ENCODE peak calls at places on chromosomes 16 and 17, in four cellular contexts. F is left ventricle myocardium inferior, C is thoracic aorta, Q is BJ. P is an unnamed sample.

GRCh38 chr16:48317614-48318013 is 67.6 kb downstream of the SIAH1 start:
- DNase-seq in Q (no peak), C (no peak), F (no peak), P (peak; percentile 65)

GRCh38 chr17:4204676-4205075 is 59.1 kb downstream of the ANKFY1 start:
- DNase-seq in Q (peak; percentile 89), C (no peak), F (no peak), P (peak; percentile 92)

GRCh38 chr17:62705781-62706597 is 78.5 kb downstream of the MRC2 start:
- DNase-seq in F (no peak), C (no peak), Q (no peak), P (peak; percentile 36)

GRCh38 chr16:629289-630023 is 1.3 kb upstream of the WFIKKN1 start:
- DNase-seq in F (no peak), Q (no peak), C (no peak), P (no peak)

GRCh38 chr17:62827722-62828498 is 19.8 kb upstream of the MARCHF10 start:
- DNase-seq in F (no peak), Q (no peak), C (no peak), P (peak; percentile 74)

GRCh38 chr17:39671651-39672521 is 3.6 kb downstream of the PNMT start:
- DNase-seq in F (peak; percentile 69), C (no peak), Q (no peak), P (peak; percentile 37)

GRCh38 chr16:15967655-15968315 is 18.4 kb downstream of the ABCC1 start:
- DNase-seq in F (no peak), Q (no peak), C (no peak), P (no peak)

GRCh38 chr16:69003500-69003899 is 102.0 kb upstream of the HAS3 start:
- DNase-seq in F (no peak), Q (no peak), C (no peak), P (no peak)

GRCh38 chr17:75848523-75849303 is 4.5 kb upstream of the UNC13D start:
- DNase-seq in F (peak; percentile 65), Q (no peak), C (no peak), P (peak; percentile 85)

GRCh38 chr17:282000-282911 is 70.4 kb downstream of the RPH3AL start:
- DNase-seq in F (no peak), C (no peak), Q (no peak), P (no peak)

GRCh38 chr16:75927824-75928223 is 201.5 kb upstream of the CPHXL start:
- DNase-seq in C (no peak), F (no peak), Q (no peak), P (no peak)

GRCh38 chr16:75931970-75932369 is 205.7 kb upstream of the CPHXL start:
- DNase-seq in F (no peak), Q (no peak), C (no peak), P (no peak)

GRCh38 chr16:75929056-75929455 is 202.8 kb upstream of the CPHXL start:
- DNase-seq in C (no peak), Q (no peak), F (no peak), P (no peak)

GRCh38 chr16:75931043-75931442 is 204.8 kb upstream of the CPHXL start:
- DNase-seq in F (no peak), C (no peak), Q (no peak), P (peak; percentile 8)

DNA sequence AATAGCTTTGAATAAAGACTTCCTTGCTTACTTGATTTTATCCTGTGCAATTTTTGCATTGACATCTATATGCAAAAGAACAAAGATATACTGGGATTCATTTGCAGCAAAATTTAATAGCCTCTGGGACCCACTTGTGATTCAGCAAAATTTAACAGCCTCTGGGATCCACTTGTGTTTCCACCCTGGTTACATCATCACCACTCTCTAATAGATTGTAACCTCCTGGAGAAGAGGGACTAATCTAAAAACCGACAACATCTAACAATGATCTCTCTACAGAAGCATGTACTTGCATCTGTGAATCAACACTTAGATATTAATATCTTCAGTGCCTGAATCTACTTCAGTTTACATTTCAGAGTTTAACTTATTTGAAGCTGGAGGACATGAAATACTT is 202.0 kb upstream of the CPHXL start:
- DNase-seq in C (no peak), Q (no peak), F (no peak), P (no peak)
- TF ChIP-seq CTCF in C (no peak), Q (no peak), F (no peak), P (no peak)

GRCh38 chr17:48804936-48805411 is 12.1 kb downstream of the TTLL6 start:
- DNase-seq in C (no peak), Q (no peak), F (peak; percentile 38), P (peak; percentile 59)
- H3K4me3 ChIP-seq in C (no peak overlapping the region), Q (no peak overlapping the region), F (no peak overlapping the region), P (no peak overlapping the region)

GRCh38 chr17:59783221-59784016 is 76.0 kb downstream of the VMP1 start:
- DNase-seq in Q (peak; percentile 57), F (no peak), C (no peak), P (peak; percentile 67)
- TF ChIP-seq CTCF in Q (no peak), F (no peak), C (no peak), P (no peak)

DNA sequence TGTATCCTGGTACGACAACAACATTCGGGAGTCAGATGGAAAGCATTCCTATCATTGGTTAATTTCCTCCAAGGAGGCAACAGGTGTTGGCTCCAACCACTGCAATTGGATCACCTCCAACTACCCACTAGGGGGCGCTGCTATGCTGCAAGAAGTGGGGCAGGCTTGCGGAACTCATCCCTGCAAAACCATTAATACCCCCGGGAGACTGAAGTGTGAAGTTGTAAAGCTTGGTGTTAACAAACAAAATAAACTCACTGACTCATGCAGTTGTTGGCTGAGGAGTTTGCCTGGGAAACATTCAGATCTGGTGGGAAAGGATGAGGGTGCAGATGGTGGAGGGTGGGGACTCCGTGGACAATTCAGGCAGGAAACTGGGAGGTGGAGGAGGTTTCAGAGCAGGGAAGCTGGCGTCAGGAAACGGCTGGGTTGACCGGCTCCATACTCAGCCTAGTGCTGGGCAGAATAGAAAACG is 84.9 kb downstream of the HS3ST2 start:
- DNase-seq in Q (no peak), C (peak; percentile 10), F (peak; percentile 68), P (peak; percentile 70)
- H3K4me3 ChIP-seq in Q (no peak overlapping the region), C (no peak overlapping the region), F (no peak overlapping the region), P (no peak overlapping the region)